ENCODE peak calls at places on chromosomes 1 and 21, in eight cellular contexts. One of them, this sample, is unnamed.

GRCh38 chr1:7953850-7954609 is 7.5 kb upstream of the PARK7 start:
- DNase-seq in cortex of kidney: peak; percentile 84
- DNase-seq in uterus: peak; percentile 93
- DNase-seq in activated T-helper 1 cell treated with anti-CD3 and anti-CD28 coated beads, Interleukin-12 subunit alpha, Interleukin-12 subunit beta, Interleukin-2, Interleukin-4 antibody, amounts not matched to agents 30 ng/mL and 10 ng/mL and 1 ng/mL, durations not matched to agents 14 hours and 24 hours and 36 hours: peak; percentile 83
- DNase-seq in SK-N-SH: peak; percentile 96
- DNase-seq in C1 segment of cervical spinal cord: peak; percentile 91
- DNase-seq in GM19239: peak; percentile 94
- DNase-seq in NCI-H1105: peak; percentile 94
- DNase-seq in this sample: peak; percentile 94

GRCh38 chr1:220928320-220928719 is 49.1 kb downstream of the HLX start:
- DNase-seq in cortex of kidney: no peak
- DNase-seq in uterus: no peak
- DNase-seq in activated T-helper 1 cell treated with anti-CD3 and anti-CD28 coated beads, Interleukin-12 subunit alpha, Interleukin-12 subunit beta, Interleukin-2, Interleukin-4 antibody, amounts not matched to agents 30 ng/mL and 10 ng/mL and 1 ng/mL, durations not matched to agents 14 hours and 24 hours and 36 hours: no peak
- DNase-seq in SK-N-SH: no peak
- DNase-seq in C1 segment of cervical spinal cord: no peak
- DNase-seq in GM19239: no peak
- DNase-seq in NCI-H1105: no peak
- DNase-seq in this sample: no peak

GRCh38 chr1:245169391-245169790 is 14.6 kb downstream of the KIF26B start:
- DNase-seq in cortex of kidney: no peak
- DNase-seq in uterus: no peak
- DNase-seq in activated T-helper 1 cell treated with anti-CD3 and anti-CD28 coated beads, Interleukin-12 subunit alpha, Interleukin-12 subunit beta, Interleukin-2, Interleukin-4 antibody, amounts not matched to agents 30 ng/mL and 10 ng/mL and 1 ng/mL, durations not matched to agents 14 hours and 24 hours and 36 hours: no peak
- DNase-seq in SK-N-SH: no peak
- DNase-seq in C1 segment of cervical spinal cord: no peak
- DNase-seq in GM19239: no peak
- DNase-seq in NCI-H1105: no peak
- DNase-seq in this sample: no peak

GRCh38 chr21:34180826-34181359 is 107.5 kb downstream of the MRPS6 start:
- DNase-seq in cortex of kidney: no peak
- DNase-seq in uterus: no peak
- DNase-seq in activated T-helper 1 cell treated with anti-CD3 and anti-CD28 coated beads, Interleukin-12 subunit alpha, Interleukin-12 subunit beta, Interleukin-2, Interleukin-4 antibody, amounts not matched to agents 30 ng/mL and 10 ng/mL and 1 ng/mL, durations not matched to agents 14 hours and 24 hours and 36 hours: no peak
- DNase-seq in SK-N-SH: no peak
- DNase-seq in C1 segment of cervical spinal cord: no peak
- DNase-seq in GM19239: no peak
- DNase-seq in NCI-H1105: no peak
- DNase-seq in this sample: peak; percentile 35

GRCh38 chr1:37714226-37714625 is 21.9 kb downstream of the CDCA8 start:
- DNase-seq in cortex of kidney: no peak
- DNase-seq in uterus: no peak
- DNase-seq in activated T-helper 1 cell treated with anti-CD3 and anti-CD28 coated beads, Interleukin-12 subunit alpha, Interleukin-12 subunit beta, Interleukin-2, Interleukin-4 antibody, amounts not matched to agents 30 ng/mL and 10 ng/mL and 1 ng/mL, durations not matched to agents 14 hours and 24 hours and 36 hours: no peak
- DNase-seq in SK-N-SH: no peak
- DNase-seq in C1 segment of cervical spinal cord: no peak
- DNase-seq in GM19239: no peak
- DNase-seq in NCI-H1105: no peak
- DNase-seq in this sample: no peak

GRCh38 chr1:192104852-192105251 is 53.4 kb upstream of the RGS18 start:
- DNase-seq in cortex of kidney: no peak
- DNase-seq in uterus: no peak
- DNase-seq in activated T-helper 1 cell treated with anti-CD3 and anti-CD28 coated beads, Interleukin-12 subunit alpha, Interleukin-12 subunit beta, Interleukin-2, Interleukin-4 antibody, amounts not matched to agents 30 ng/mL and 10 ng/mL and 1 ng/mL, durations not matched to agents 14 hours and 24 hours and 36 hours: no peak
- DNase-seq in SK-N-SH: no peak
- DNase-seq in C1 segment of cervical spinal cord: no peak
- DNase-seq in GM19239: no peak
- DNase-seq in NCI-H1105: no peak
- DNase-seq in this sample: no peak

GRCh38 chr1:66374561-66375111 is 159.3 kb upstream of the SGIP1 start:
- DNase-seq in cortex of kidney: no peak
- DNase-seq in uterus: no peak
- DNase-seq in activated T-helper 1 cell treated with anti-CD3 and anti-CD28 coated beads, Interleukin-12 subunit alpha, Interleukin-12 subunit beta, Interleukin-2, Interleukin-4 antibody, amounts not matched to agents 30 ng/mL and 10 ng/mL and 1 ng/mL, durations not matched to agents 14 hours and 24 hours and 36 hours: peak; percentile 19
- DNase-seq in SK-N-SH: no peak
- DNase-seq in C1 segment of cervical spinal cord: no peak
- DNase-seq in GM19239: no peak
- DNase-seq in NCI-H1105: no peak
- DNase-seq in this sample: no peak

GRCh38 chr21:31922881-31923280 is 50.1 kb downstream of the HUNK start:
- DNase-seq in cortex of kidney: no peak
- DNase-seq in uterus: no peak
- DNase-seq in activated T-helper 1 cell treated with anti-CD3 and anti-CD28 coated beads, Interleukin-12 subunit alpha, Interleukin-12 subunit beta, Interleukin-2, Interleukin-4 antibody, amounts not matched to agents 30 ng/mL and 10 ng/mL and 1 ng/mL, durations not matched to agents 14 hours and 24 hours and 36 hours: no peak
- DNase-seq in SK-N-SH: no peak
- DNase-seq in C1 segment of cervical spinal cord: no peak
- DNase-seq in GM19239: no peak
- DNase-seq in NCI-H1105: no peak
- DNase-seq in this sample: no peak

GRCh38 chr21:27379381-27379780 is 412.5 kb upstream of the ADAMTS5 start:
- DNase-seq in cortex of kidney: no peak
- DNase-seq in uterus: no peak
- DNase-seq in activated T-helper 1 cell treated with anti-CD3 and anti-CD28 coated beads, Interleukin-12 subunit alpha, Interleukin-12 subunit beta, Interleukin-2, Interleukin-4 antibody, amounts not matched to agents 30 ng/mL and 10 ng/mL and 1 ng/mL, durations not matched to agents 14 hours and 24 hours and 36 hours: no peak
- DNase-seq in SK-N-SH: no peak
- DNase-seq in C1 segment of cervical spinal cord: no peak
- DNase-seq in GM19239: no peak
- DNase-seq in NCI-H1105: no peak
- DNase-seq in this sample: no peak

GRCh38 chr1:10252508-10252907 is 42.1 kb downstream of the KIF1B start:
- DNase-seq in cortex of kidney: no peak
- DNase-seq in uterus: no peak
- DNase-seq in activated T-helper 1 cell treated with anti-CD3 and anti-CD28 coated beads, Interleukin-12 subunit alpha, Interleukin-12 subunit beta, Interleukin-2, Interleukin-4 antibody, amounts not matched to agents 30 ng/mL and 10 ng/mL and 1 ng/mL, durations not matched to agents 14 hours and 24 hours and 36 hours: no peak
- DNase-seq in SK-N-SH: no peak
- DNase-seq in C1 segment of cervical spinal cord: no peak
- DNase-seq in GM19239: no peak
- DNase-seq in NCI-H1105: no peak
- DNase-seq in this sample: no peak

GRCh38 chr1:18309552-18310155 is 171.1 kb upstream of the KLHDC7A start:
- DNase-seq in cortex of kidney: no peak
- DNase-seq in uterus: no peak
- DNase-seq in activated T-helper 1 cell treated with anti-CD3 and anti-CD28 coated beads, Interleukin-12 subunit alpha, Interleukin-12 subunit beta, Interleukin-2, Interleukin-4 antibody, amounts not matched to agents 30 ng/mL and 10 ng/mL and 1 ng/mL, durations not matched to agents 14 hours and 24 hours and 36 hours: no peak
- DNase-seq in SK-N-SH: no peak
- DNase-seq in C1 segment of cervical spinal cord: no peak
- DNase-seq in GM19239: no peak
- DNase-seq in NCI-H1105: no peak
- DNase-seq in this sample: no peak

GRCh38 chr1:2857521-2857920 is 56.0 kb upstream of the TTC34 start:
- DNase-seq in cortex of kidney: no peak
- DNase-seq in uterus: no peak
- DNase-seq in activated T-helper 1 cell treated with anti-CD3 and anti-CD28 coated beads, Interleukin-12 subunit alpha, Interleukin-12 subunit beta, Interleukin-2, Interleukin-4 antibody, amounts not matched to agents 30 ng/mL and 10 ng/mL and 1 ng/mL, durations not matched to agents 14 hours and 24 hours and 36 hours: no peak
- DNase-seq in SK-N-SH: no peak
- DNase-seq in C1 segment of cervical spinal cord: no peak
- DNase-seq in GM19239: no peak
- DNase-seq in NCI-H1105: no peak
- DNase-seq in this sample: no peak

GRCh38 chr1:25875154-25875855 is at the start of gene PAQR7:
- DNase-seq in cortex of kidney: peak; percentile 65
- DNase-seq in uterus: peak; percentile 79
- DNase-seq in activated T-helper 1 cell treated with anti-CD3 and anti-CD28 coated beads, Interleukin-12 subunit alpha, Interleukin-12 subunit beta, Interleukin-2, Interleukin-4 antibody, amounts not matched to agents 30 ng/mL and 10 ng/mL and 1 ng/mL, durations not matched to agents 14 hours and 24 hours and 36 hours: peak; percentile 50
- DNase-seq in SK-N-SH: peak; percentile 92
- DNase-seq in C1 segment of cervical spinal cord: peak; percentile 62
- DNase-seq in GM19239: peak; percentile 67
- DNase-seq in NCI-H1105: peak; percentile 69
- DNase-seq in this sample: peak; percentile 54

GRCh38 chr1:2957329-2957728 is 63.9 kb upstream of the ACTRT2 start:
- DNase-seq in cortex of kidney: no peak
- DNase-seq in uterus: no peak
- DNase-seq in activated T-helper 1 cell treated with anti-CD3 and anti-CD28 coated beads, Interleukin-12 subunit alpha, Interleukin-12 subunit beta, Interleukin-2, Interleukin-4 antibody, amounts not matched to agents 30 ng/mL and 10 ng/mL and 1 ng/mL, durations not matched to agents 14 hours and 24 hours and 36 hours: no peak
- DNase-seq in SK-N-SH: no peak
- DNase-seq in C1 segment of cervical spinal cord: no peak
- DNase-seq in GM19239: no peak
- DNase-seq in NCI-H1105: no peak
- DNase-seq in this sample: no peak

GRCh38 chr1:37318490-37318889 is 155.9 kb upstream of the ZC3H12A start:
- DNase-seq in cortex of kidney: no peak
- DNase-seq in uterus: no peak
- DNase-seq in activated T-helper 1 cell treated with anti-CD3 and anti-CD28 coated beads, Interleukin-12 subunit alpha, Interleukin-12 subunit beta, Interleukin-2, Interleukin-4 antibody, amounts not matched to agents 30 ng/mL and 10 ng/mL and 1 ng/mL, durations not matched to agents 14 hours and 24 hours and 36 hours: no peak
- DNase-seq in SK-N-SH: no peak
- DNase-seq in C1 segment of cervical spinal cord: no peak
- DNase-seq in GM19239: no peak
- DNase-seq in NCI-H1105: no peak
- DNase-seq in this sample: no peak

GRCh38 chr1:225811622-225812487 is 1.9 kb downstream of the EPHX1 start:
- DNase-seq in cortex of kidney: no peak
- DNase-seq in uterus: no peak
- DNase-seq in activated T-helper 1 cell treated with anti-CD3 and anti-CD28 coated beads, Interleukin-12 subunit alpha, Interleukin-12 subunit beta, Interleukin-2, Interleukin-4 antibody, amounts not matched to agents 30 ng/mL and 10 ng/mL and 1 ng/mL, durations not matched to agents 14 hours and 24 hours and 36 hours: no peak
- DNase-seq in SK-N-SH: no peak
- DNase-seq in C1 segment of cervical spinal cord: no peak
- DNase-seq in GM19239: no peak
- DNase-seq in NCI-H1105: no peak
- DNase-seq in this sample: peak; percentile 76

GRCh38 chr1:91830242-91831131 is 55.5 kb downstream of the TGFBR3 start:
- DNase-seq in cortex of kidney: no peak
- DNase-seq in uterus: peak; percentile 77
- DNase-seq in activated T-helper 1 cell treated with anti-CD3 and anti-CD28 coated beads, Interleukin-12 subunit alpha, Interleukin-12 subunit beta, Interleukin-2, Interleukin-4 antibody, amounts not matched to agents 30 ng/mL and 10 ng/mL and 1 ng/mL, durations not matched to agents 14 hours and 24 hours and 36 hours: no peak
- DNase-seq in SK-N-SH: no peak
- DNase-seq in C1 segment of cervical spinal cord: no peak
- DNase-seq in GM19239: no peak
- DNase-seq in NCI-H1105: no peak
- DNase-seq in this sample: peak; percentile 35

GRCh38 chr1:114008352-114009041 is 29.2 kb downstream of the OLFML3 start:
- DNase-seq in cortex of kidney: no peak
- DNase-seq in uterus: no peak
- DNase-seq in activated T-helper 1 cell treated with anti-CD3 and anti-CD28 coated beads, Interleukin-12 subunit alpha, Interleukin-12 subunit beta, Interleukin-2, Interleukin-4 antibody, amounts not matched to agents 30 ng/mL and 10 ng/mL and 1 ng/mL, durations not matched to agents 14 hours and 24 hours and 36 hours: no peak
- DNase-seq in SK-N-SH: no peak
- DNase-seq in C1 segment of cervical spinal cord: no peak
- DNase-seq in GM19239: no peak
- DNase-seq in NCI-H1105: no peak
- DNase-seq in this sample: no peak

GRCh38 chr1:95118019-95118499 is 904 bp downstream of the TLCD4 start:
- DNase-seq in cortex of kidney: no peak
- DNase-seq in uterus: no peak
- DNase-seq in activated T-helper 1 cell treated with anti-CD3 and anti-CD28 coated beads, Interleukin-12 subunit alpha, Interleukin-12 subunit beta, Interleukin-2, Interleukin-4 antibody, amounts not matched to agents 30 ng/mL and 10 ng/mL and 1 ng/mL, durations not matched to agents 14 hours and 24 hours and 36 hours: no peak
- DNase-seq in SK-N-SH: no peak
- DNase-seq in C1 segment of cervical spinal cord: no peak
- DNase-seq in GM19239: no peak
- DNase-seq in NCI-H1105: no peak
- DNase-seq in this sample: peak; percentile 17

GRCh38 chr1:43274125-43274803 is 4.5 kb downstream of the TMEM125 start:
- DNase-seq in cortex of kidney: no peak
- DNase-seq in uterus: peak; percentile 22
- DNase-seq in activated T-helper 1 cell treated with anti-CD3 and anti-CD28 coated beads, Interleukin-12 subunit alpha, Interleukin-12 subunit beta, Interleukin-2, Interleukin-4 antibody, amounts not matched to agents 30 ng/mL and 10 ng/mL and 1 ng/mL, durations not matched to agents 14 hours and 24 hours and 36 hours: peak; percentile 32
- DNase-seq in SK-N-SH: no peak
- DNase-seq in C1 segment of cervical spinal cord: no peak
- DNase-seq in GM19239: peak; percentile 65
- DNase-seq in NCI-H1105: no peak
- DNase-seq in this sample: no peak

GRCh38 chr1:54812801-54813478 is 11.8 kb upstream of the TTC22 start:
- DNase-seq in cortex of kidney: no peak
- DNase-seq in uterus: no peak
- DNase-seq in activated T-helper 1 cell treated with anti-CD3 and anti-CD28 coated beads, Interleukin-12 subunit alpha, Interleukin-12 subunit beta, Interleukin-2, Interleukin-4 antibody, amounts not matched to agents 30 ng/mL and 10 ng/mL and 1 ng/mL, durations not matched to agents 14 hours and 24 hours and 36 hours: no peak
- DNase-seq in SK-N-SH: no peak
- DNase-seq in C1 segment of cervical spinal cord: no peak
- DNase-seq in GM19239: no peak
- DNase-seq in NCI-H1105: no peak
- DNase-seq in this sample: no peak

GRCh38 chr1:231748744-231749143 is 122.2 kb downstream of the DISC1 start:
- DNase-seq in cortex of kidney: no peak
- DNase-seq in uterus: no peak
- DNase-seq in activated T-helper 1 cell treated with anti-CD3 and anti-CD28 coated beads, Interleukin-12 subunit alpha, Interleukin-12 subunit beta, Interleukin-2, Interleukin-4 antibody, amounts not matched to agents 30 ng/mL and 10 ng/mL and 1 ng/mL, durations not matched to agents 14 hours and 24 hours and 36 hours: no peak
- DNase-seq in SK-N-SH: no peak
- DNase-seq in C1 segment of cervical spinal cord: no peak
- DNase-seq in GM19239: no peak
- DNase-seq in NCI-H1105: no peak
- DNase-seq in this sample: no peak

This sample was measured in gastrocnemius medialis.